ENCODE peak calls at places on chromosomes 13 and 19, in four cellular contexts. N, Y, T and O are unnamed samples.

GRCh38 chr19:47471733-47472457 is at the start of gene SLC8A2:
- DNase-seq in N (peak), Y (peak), T (peak), O (no peak)

GRCh38 chr13:113179374-113180230 is 21.2 kb downstream of the PROZ start:
- DNase-seq in N (no peak), Y (no peak), T (peak), O (no peak)

GRCh38 chr13:113822266-113822665 is 41.6 kb downstream of the GAS6 start:
- DNase-seq in N (no peak), Y (no peak), T (no peak), O (no peak)

GRCh38 chr13:112670118-112670517 is 19.7 kb upstream of the ATP11A start:
- DNase-seq in N (no peak), Y (no peak), T (no peak), O (no peak)

GRCh38 chr13:66264976-66265375 is 965.2 kb downstream of the PCDH9 start:
- DNase-seq in N (no peak), Y (no peak), T (no peak), O (no peak)

GRCh38 chr19:23402388-23402787 is 7.1 kb upstream of the ZNF91 start:
- DNase-seq in N (no peak), Y (no peak), T (no peak), O (no peak)

GRCh38 chr19:16445238-16446107 is 26.3 kb downstream of the EPS15L1 start:
- DNase-seq in N (no peak), Y (no peak), T (no peak), O (peak)

GRCh38 chr13:66154981-66155380 is 1075.2 kb downstream of the PCDH9 start:
- DNase-seq in N (no peak), Y (no peak), T (no peak), O (no peak)

GRCh38 chr19:3801412-3802096 is 15.4 kb upstream of the MATK start:
- DNase-seq in N (peak), Y (peak), T (peak), O (no peak)

GRCh38 chr19:56153507-56153906 is 12.4 kb downstream of the ZNF444 start:
- DNase-seq in N (peak), Y (no peak), T (no peak), O (no peak)

GRCh38 chr13:20159646-20160345 is 1.1 kb downstream of the GJA3 start:
- DNase-seq in N (no peak), Y (no peak), T (no peak), O (no peak)

GRCh38 chr13:20685042-20685441 is 18.5 kb upstream of the IL17D start:
- DNase-seq in N (no peak), Y (no peak), T (no peak), O (no peak)

GRCh38 chr19:18368504-18369222 is 17.3 kb upstream of the GDF15 start:
- DNase-seq in N (no peak), Y (no peak), T (peak), O (no peak)

GRCh38 chr19:14333101-14333871 is 48.0 kb upstream of the ADGRE5 start:
- DNase-seq in N (peak), Y (peak), T (no peak), O (no peak)

GRCh38 chr13:35724480-35724879 is 248.0 kb upstream of the MAB21L1 start:
- DNase-seq in N (no peak), Y (no peak), T (no peak), O (no peak)

GRCh38 chr13:48066310-48066989 is 28.5 kb downstream of the MED4 start:
- DNase-seq in N (no peak), Y (no peak), T (peak), O (peak)

GRCh38 chr19:55377356-55378131 is 918 bp downstream of the TMEM190 start:
- DNase-seq in N (peak), Y (peak), T (no peak), O (no peak)

GRCh38 chr19:3098515-3099346 is 4.6 kb downstream of the GNA11 start:
- DNase-seq in N (no peak), Y (no peak), T (no peak), O (no peak)

GRCh38 chr19:48368942-48369341 is 4.8 kb downstream of the SYNGR4 start:
- DNase-seq in N (no peak), Y (no peak), T (no peak), O (no peak)

GRCh38 chr19:7614859-7615741 is 14.2 kb downstream of the XAB2 start:
- DNase-seq in N (no peak), Y (no peak), T (no peak), O (no peak)

GRCh38 chr19:35436477-35437141 is 11.4 kb upstream of the FFAR2 start:
- DNase-seq in N (no peak), Y (no peak), T (peak), O (no peak)

GRCh38 chr13:113638806-113639205 is 19.2 kb downstream of the ATP4B start:
- DNase-seq in N (no peak), Y (no peak), T (no peak), O (no peak)

GRCh38 chr13:22252281-22252830 is 581.5 kb downstream of the FGF9 start:
- DNase-seq in N (no peak), Y (no peak), T (no peak), O (no peak)

GRCh38 chr13:59391696-59392095 is 772.0 kb downstream of the DIAPH3 start:
- DNase-seq in N (peak), Y (peak), T (peak), O (peak)

GRCh38 chr19:49515767-49516166 is 3.3 kb downstream of the FCGRT start:
- DNase-seq in N (no peak), Y (no peak), T (no peak), O (no peak)

GRCh38 chr19:20414133-20414532 is 151.4 kb downstream of the ZNF737 start:
- DNase-seq in N (no peak), Y (no peak), T (no peak), O (no peak)

GRCh38 chr13:36788276-36788675 is 30.7 kb upstream of the RFXAP start:
- DNase-seq in N (no peak), Y (no peak), T (no peak), O (no peak)

GRCh38 chr19:8484331-8484894 is 18.0 kb downstream of the PRAM1 start:
- DNase-seq in N (no peak), Y (no peak), T (no peak), O (no peak)

GRCh38 chr13:85197431-85197830 is 601.8 kb downstream of the SLITRK6 start:
- DNase-seq in N (no peak), Y (no peak), T (no peak), O (no peak)

GRCh38 chr19:28665748-28666147 is 547.2 kb downstream of the UQCRFS1 start:
- DNase-seq in N (no peak), Y (no peak), T (no peak), O (no peak)

GRCh38 chr13:90270231-90270630 is 1077.3 kb upstream of the MIR17HG start:
- DNase-seq in N (no peak), Y (no peak), T (no peak), O (no peak)

GRCh38 chr13:82878536-82878935 is 1003.7 kb downstream of the SLITRK1 start:
- DNase-seq in N (no peak), Y (no peak), T (no peak), O (no peak)

GRCh38 chr19:35937345-35938281 is 1.4 kb downstream of the LRFN3 start:
- DNase-seq in N (no peak), Y (no peak), T (no peak), O (no peak)

GRCh38 chr19:30688696-30689095 is 316.5 kb downstream of the ZNF536 start:
- DNase-seq in N (no peak), Y (no peak), T (no peak), O (no peak)

GRCh38 chr13:20313896-20314295 is 81.8 kb upstream of the GJB6 start:
- DNase-seq in N (no peak), Y (no peak), T (no peak), O (no peak)

GRCh38 chr13:110116072-110116487 is 190.9 kb downstream of the COL4A1 start:
- DNase-seq in N (peak), Y (peak), T (peak), O (no peak)

GRCh38 chr19:17867087-17867486 is 4.7 kb upstream of the SLC5A5 start:
- DNase-seq in N (no peak), Y (peak), T (no peak), O (no peak)

DNA sequence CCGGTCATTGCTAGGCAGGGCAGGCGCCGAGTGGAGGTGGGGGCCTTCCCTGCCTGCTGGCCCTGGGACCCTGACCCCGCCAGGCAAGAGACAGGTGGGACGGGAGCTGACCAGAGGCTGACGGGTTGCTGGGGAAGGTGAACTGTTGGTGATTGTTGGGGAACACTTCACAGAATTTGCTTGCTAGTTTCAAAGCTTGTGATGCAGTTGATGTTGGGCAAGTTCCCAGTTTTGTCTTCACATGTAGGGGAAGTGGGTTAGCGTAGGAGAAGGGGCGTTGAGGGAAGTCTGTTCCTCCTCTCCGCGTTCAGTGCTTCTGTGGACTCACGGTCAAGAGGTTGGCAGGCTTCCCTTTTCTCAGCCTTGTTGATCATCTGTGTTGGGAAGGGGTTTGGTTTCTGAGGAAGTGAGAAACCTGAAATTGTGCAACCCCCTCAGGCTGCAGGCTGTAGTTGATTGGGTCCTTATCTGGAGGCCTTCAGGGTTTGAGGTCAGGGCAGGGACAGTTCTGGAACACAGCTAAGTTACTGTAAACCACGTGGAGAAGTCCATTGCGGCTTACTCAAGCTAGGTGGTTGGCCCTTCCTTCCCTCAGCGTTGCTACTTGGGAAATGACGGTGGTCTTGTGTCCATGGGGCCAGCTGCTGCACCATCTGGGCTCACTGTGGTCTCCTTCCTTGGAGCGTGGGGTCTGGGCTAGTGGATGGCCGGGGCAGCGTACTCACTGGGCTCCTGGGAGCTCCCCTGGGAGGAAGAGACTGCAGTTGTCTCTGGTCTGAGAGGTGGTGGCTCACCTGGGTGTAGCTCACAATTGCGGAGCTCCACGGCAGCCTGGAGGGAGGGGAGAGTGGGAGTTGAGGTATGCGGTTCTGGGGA is 7.5 kb downstream of the RPS9 start:
- DNase-seq in N (no peak), Y (no peak), T (peak), O (peak)
- TF ChIP-seq USF2 in N (no peak), Y (no peak), T (peak), O (no peak)

GRCh38 chr19:39679056-39679790 is 23.5 kb downstream of the LGALS16 start:
- DNase-seq in N (no peak), Y (no peak), T (no peak), O (peak)
- TF ChIP-seq USF1 in N (no peak), Y (no peak), T (no peak), O (no peak)

GRCh38 chr19:58519087-58519354 is 589 bp downstream of the ZBTB45 start:
- DNase-seq in N (peak), Y (peak), T (peak), O (no peak)
- TF ChIP-seq USF2 in N (no peak), Y (no peak), T (no peak), O (no peak)

DNA sequence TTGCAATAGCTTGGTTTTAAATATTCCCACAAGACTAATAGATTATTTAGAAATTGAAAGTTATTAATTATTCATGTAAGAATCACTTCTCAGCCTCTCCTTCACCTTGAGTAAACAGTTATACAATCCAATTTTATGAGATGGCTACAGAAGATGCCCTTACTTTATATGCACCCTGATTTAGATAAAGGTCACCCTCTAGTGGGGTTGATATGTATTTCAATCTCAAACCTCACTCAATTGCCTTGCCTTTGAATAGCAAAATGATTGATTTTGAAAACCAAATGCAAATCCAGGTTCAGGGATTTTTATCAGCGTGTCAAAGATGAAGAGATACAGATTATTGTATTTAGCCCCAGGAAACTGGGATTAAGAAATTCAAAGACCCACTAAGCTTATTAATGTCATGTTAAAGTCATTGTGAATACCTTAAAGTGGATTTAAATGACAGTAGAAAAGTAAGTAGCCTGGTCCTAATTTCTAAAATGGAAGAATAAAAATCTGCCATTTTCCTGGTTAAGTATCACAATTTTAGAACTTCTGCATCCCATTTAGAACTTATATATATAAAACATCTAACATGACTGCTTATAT is 305.1 kb downstream of the ITGBL1 start:
- DNase-seq in N (no peak), Y (peak), T (no peak), O (no peak)
- TF ChIP-seq USF1 in N (no peak), Y (no peak), T (no peak), O (no peak)

DNA sequence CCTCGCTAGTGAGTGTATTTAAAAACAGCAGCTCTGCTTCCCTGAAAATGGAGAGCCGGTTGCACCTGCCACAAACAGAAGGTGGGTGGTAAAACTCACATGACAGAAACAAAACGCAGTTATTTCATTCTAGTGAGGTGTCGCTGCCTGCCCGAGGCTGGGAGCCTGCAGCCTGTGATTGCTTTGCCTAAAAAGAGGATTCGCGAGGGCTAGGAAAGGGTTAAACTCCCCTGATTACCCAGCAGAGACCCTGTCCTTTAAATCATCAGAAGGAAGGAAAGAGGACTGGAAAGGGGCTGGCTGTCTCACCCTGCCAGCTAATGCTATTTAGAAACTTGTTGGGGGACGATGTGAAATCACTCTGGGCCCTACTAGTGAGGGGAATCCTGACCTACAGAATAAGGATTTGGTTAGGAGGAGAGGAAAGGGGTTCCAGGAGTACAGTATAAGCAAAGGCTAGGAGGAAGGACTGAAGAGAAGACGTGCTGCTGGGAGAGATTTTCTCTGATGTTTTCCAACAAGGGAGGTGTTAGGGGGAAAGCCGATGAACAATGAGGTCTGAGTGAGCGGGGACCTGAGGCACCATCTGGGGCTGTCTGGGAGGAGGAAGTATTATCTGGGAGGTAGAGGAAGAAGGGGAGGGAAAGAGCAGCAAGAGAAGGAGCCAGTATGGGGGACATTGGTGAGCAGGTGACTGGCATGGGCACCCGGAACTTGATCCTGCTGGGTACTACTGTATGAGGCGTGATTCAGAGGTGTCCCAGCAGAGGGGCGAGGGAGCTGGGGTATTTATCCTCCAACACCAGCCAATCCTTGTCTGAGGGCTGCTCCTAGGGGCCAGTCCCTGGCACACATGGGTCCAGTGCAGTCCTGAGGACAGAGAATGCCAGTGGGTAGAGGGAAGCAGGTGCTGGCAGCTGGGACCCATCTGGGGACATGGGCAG is 55.7 kb upstream of the PTPRS start:
- DNase-seq in N (no peak), Y (no peak), T (no peak), O (no peak)
- TF ChIP-seq USF2 in N (no peak), Y (no peak), T (no peak), O (no peak)

DNA sequence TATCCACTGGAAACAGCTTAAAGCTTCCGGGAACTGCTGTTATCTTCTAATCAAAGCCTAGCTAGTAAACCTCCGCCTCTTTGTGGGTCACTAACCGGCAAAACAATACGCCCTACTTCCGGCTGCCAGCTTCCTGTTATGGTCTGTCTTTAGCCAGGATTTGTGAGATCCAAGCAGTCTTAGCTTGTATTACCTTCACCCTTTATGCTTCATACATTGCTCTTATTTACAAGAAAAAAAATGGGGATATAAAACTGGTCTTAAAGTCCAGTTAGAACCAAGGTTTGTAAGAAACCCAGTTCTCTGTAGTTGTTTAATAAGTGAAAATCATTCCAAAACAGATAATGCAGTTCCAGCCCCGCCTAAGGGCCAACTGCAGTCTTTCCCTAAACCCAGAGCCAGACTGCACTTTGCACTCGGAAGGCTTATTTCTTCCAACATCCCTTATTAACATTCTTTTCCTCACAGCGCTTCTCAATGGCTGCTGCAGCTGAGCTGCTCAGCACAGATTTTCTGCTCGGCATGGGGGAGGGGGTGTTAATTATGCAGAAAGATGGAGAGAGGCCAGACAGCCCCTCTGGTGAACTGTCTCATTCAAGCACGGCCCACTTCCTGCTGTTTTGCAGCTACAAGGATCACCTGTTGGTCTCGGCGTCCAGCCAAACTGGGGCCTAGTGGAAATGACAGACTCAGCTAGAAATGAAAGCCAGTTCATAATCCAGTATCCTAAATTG is 368.4 kb downstream of the KLF12 start:
- DNase-seq in N (peak), Y (peak), T (peak), O (no peak)
- TF ChIP-seq USF1 in N (no peak), Y (peak), T (no peak), O (no peak)

DNA sequence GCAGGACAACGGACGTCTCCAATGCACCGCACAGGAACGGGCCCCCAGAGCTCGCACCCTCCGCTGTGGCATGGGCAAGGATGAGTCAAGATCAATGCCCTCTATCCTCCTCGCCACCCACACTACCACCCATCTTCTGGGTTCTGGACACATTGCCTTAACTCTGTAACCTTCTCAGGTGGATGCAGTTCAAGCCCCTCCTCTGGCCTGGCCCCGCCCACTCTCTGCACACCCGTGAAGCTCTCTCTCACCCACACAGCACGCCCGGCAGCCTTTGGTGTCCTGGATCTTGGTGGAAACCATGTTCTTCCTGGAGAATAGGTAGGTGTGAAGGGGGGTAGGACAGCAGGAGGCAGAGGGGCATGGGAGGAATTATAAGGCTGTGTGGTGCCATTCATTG is 20.7 kb downstream of the MAP4K1 start:
- DNase-seq in N (peak), Y (no peak), T (peak), O (no peak)
- TF ChIP-seq USF2 in N (no peak), Y (no peak), T (no peak), O (no peak)